ENCODE peak calls at places on chromosomes 5 and 9, in six cellular contexts. Z is IMR-90, D is H9, B is neuronal stem cell, E is H1, G is trophoblast cell. S is an unnamed sample.

GRCh38 chr5:53469946-53470687 is 10.3 kb upstream of the FST start:
- DNase-seq in Z (peak), D (no peak), B (no peak), E (no peak), G (no peak), S (no peak)

GRCh38 chr5:102815560-102816324 is 60.6 kb downstream of the PAM start:
- DNase-seq in Z (no peak), D (no peak), B (no peak), E (no peak), G (no peak), S (no peak)

GRCh38 chr9:8070779-8071444 is 271.3 kb upstream of the DMAC1 start:
- DNase-seq in Z (no peak), D (peak), B (peak), E (peak), G (no peak), S (no peak)

GRCh38 chr5:177508837-177509236 is 789 bp downstream of the DOK3 start:
- DNase-seq in Z (no peak), D (no peak), B (no peak), E (no peak), G (no peak), S (no peak)

GRCh38 chr5:100841358-100842076 is 61.6 kb downstream of the ST8SIA4 start:
- DNase-seq in Z (no peak), D (no peak), B (no peak), E (no peak), G (peak), S (peak)

GRCh38 chr9:129177791-129178578 is at the start of gene IER5L:
- DNase-seq in Z (peak), D (peak), B (peak), E (peak), G (peak), S (peak)

GRCh38 chr9:135053133-135053532 is 34.3 kb upstream of the OLFM1 start:
- DNase-seq in Z (no peak), D (no peak), B (no peak), E (no peak), G (no peak), S (no peak)

GRCh38 chr9:129166962-129167557 is 11.0 kb downstream of the IER5L start:
- DNase-seq in Z (peak), D (peak), B (no peak), E (no peak), G (peak), S (peak)

GRCh38 chr9:83081846-83082245 is 18.9 kb upstream of the RASEF start:
- DNase-seq in Z (no peak), D (no peak), B (no peak), E (no peak), G (no peak), S (no peak)

GRCh38 chr9:109771796-109772525 is 8.0 kb upstream of the PALM2AKAP2 start:
- DNase-seq in Z (peak), D (no peak), B (no peak), E (no peak), G (no peak), S (peak)

GRCh38 chr9:126860077-126860756 is at the start of gene ZBTB34:
- DNase-seq in Z (peak), D (peak), B (peak), E (peak), G (peak), S (peak)

GRCh38 chr9:70418822-70419545 is 4.5 kb upstream of the KLF9 start:
- DNase-seq in Z (peak), D (peak), B (peak), E (peak), G (peak), S (peak)

GRCh38 chr9:95383198-95383673 is 65.7 kb upstream of the FANCC start:
- DNase-seq in Z (peak), D (no peak), B (no peak), E (peak), G (peak), S (peak)

GRCh38 chr5:179302499-179303185 is 42.6 kb downstream of the ADAMTS2 start:
- DNase-seq in Z (no peak), D (no peak), B (no peak), E (no peak), G (no peak), S (no peak)

GRCh38 chr5:124746916-124747769 is 704 bp upstream of the ZNF608 start:
- DNase-seq in Z (peak), D (peak), B (peak), E (peak), G (peak), S (peak)

GRCh38 chr5:123125953-123126352 is 36.9 kb downstream of the PRDM6 start:
- DNase-seq in Z (peak), D (no peak), B (no peak), E (no peak), G (no peak), S (peak)

GRCh38 chr5:120330555-120330954 is 133.5 kb upstream of the PRR16 start:
- DNase-seq in Z (no peak), D (no peak), B (no peak), E (no peak), G (no peak), S (no peak)

GRCh38 chr5:169637856-169638190 is 748 bp downstream of the DOCK2 start:
- DNase-seq in Z (no peak), D (no peak), B (no peak), E (no peak), G (no peak), S (no peak)

GRCh38 chr9:86679979-86680378 is 267.3 kb downstream of the GAS1 start:
- DNase-seq in Z (no peak), D (no peak), B (no peak), E (no peak), G (no peak), S (no peak)

GRCh38 chr5:75648712-75649111 is 37.5 kb downstream of the ANKDD1B start:
- DNase-seq in Z (no peak), D (no peak), B (no peak), E (no peak), G (no peak), S (no peak)

GRCh38 chr9:129102791-129103594 is 7.6 kb downstream of the CRAT start:
- DNase-seq in Z (peak), D (peak), B (no peak), E (peak), G (peak), S (peak)

GRCh38 chr5:154782326-154782725 is 27.1 kb downstream of the LARP1 start:
- DNase-seq in Z (no peak), D (peak), B (no peak), E (no peak), G (no peak), S (no peak)

GRCh38 chr9:78745996-78746395 is 449.1 kb downstream of the PSAT1 start:
- DNase-seq in Z (peak), D (no peak), B (no peak), E (no peak), G (no peak), S (no peak)

GRCh38 chr5:66145737-66146136 is 1.6 kb downstream of the SREK1 start:
- DNase-seq in Z (no peak), D (no peak), B (no peak), E (no peak), G (no peak), S (no peak)

GRCh38 chr9:115952667-115953316 is 200.8 kb upstream of the PAPPA start:
- DNase-seq in Z (peak), D (no peak), B (no peak), E (no peak), G (no peak), S (peak)

GRCh38 chr5:94903719-94904118 is 285.2 kb downstream of the SLF1 start:
- DNase-seq in Z (no peak), D (no peak), B (no peak), E (no peak), G (no peak), S (no peak)

GRCh38 chr9:86637515-86637914 is 283.3 kb upstream of the TUT7 start:
- DNase-seq in Z (peak), D (peak), B (peak), E (peak), G (no peak), S (no peak)

GRCh38 chr9:99813739-99814138 is 7.9 kb upstream of the NR4A3 start:
- DNase-seq in Z (no peak), D (no peak), B (no peak), E (no peak), G (no peak), S (no peak)

GRCh38 chr9:114908796-114909448 is 21.5 kb downstream of the TNFSF8 start:
- DNase-seq in Z (peak), D (no peak), B (no peak), E (no peak), G (peak), S (peak)

GRCh38 chr5:178357127-178357526 is 124.5 kb upstream of the PHYKPL start:
- DNase-seq in Z (no peak), D (peak), B (peak), E (peak), G (no peak), S (no peak)

GRCh38 chr5:160312139-160312959 is at the start of gene CCNJL:
- DNase-seq in Z (peak), D (peak), B (peak), E (peak), G (no peak), S (peak)

DNA sequence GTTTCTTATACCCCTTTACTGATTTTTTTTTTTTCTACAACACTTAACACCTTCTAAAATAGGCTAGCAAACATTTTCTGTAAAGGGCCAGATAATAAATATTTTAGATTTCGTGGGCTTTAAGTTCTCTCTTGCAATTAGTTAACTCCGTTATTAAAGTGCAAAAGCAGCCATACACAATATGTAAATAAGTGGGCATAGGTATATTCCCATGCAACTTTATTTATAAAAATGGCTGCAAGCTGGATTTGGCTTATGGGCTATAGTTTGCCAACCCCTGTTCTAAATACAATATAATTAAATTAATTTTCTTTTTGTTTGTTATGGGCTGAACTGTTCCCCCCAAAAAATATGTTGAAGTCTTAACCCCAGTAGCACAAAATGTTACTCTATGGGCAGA is 10.8 kb downstream of the IL6ST start:
- DNase-seq in Z (no peak), D (no peak), B (no peak), E (no peak), G (no peak), S (no peak)
- H4K91ac ChIP-seq in Z (no peak), D (no peak), B (no peak), E (no peak), G (no peak), S (no peak)

GRCh38 chr5:165602529-165602928 is 2097.1 kb downstream of the MAT2B start:
- DNase-seq in Z (no peak), D (no peak), B (no peak), E (no peak), G (no peak), S (no peak)
- H2AK5ac ChIP-seq in Z (no peak), D (no peak), B (no peak), E (no peak), G (no peak), S (no peak)

DNA sequence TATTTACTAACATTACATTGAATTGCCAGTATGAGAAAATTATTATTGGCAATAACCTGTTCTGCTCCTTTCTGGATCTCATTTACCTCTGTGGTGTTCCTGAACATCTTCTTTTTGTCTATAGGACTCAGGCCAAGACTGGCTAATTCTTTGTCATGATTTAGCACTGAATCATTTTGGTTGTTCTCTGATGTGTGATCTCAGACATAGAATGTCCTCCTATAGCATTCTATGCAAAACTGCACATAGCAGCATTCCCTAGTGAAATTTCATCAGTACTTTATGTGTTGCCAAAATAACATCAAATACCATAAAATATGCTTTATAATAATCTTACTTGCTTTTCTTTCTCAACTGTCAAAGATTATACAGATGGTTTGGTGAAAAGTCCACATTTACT is 115.6 kb upstream of the MPDZ start:
- DNase-seq in Z (no peak), D (no peak), B (no peak), E (no peak), G (no peak), S (no peak)
- H4K91ac ChIP-seq in Z (no peak), D (no peak), B (no peak), E (no peak), G (no peak), S (no peak)

DNA sequence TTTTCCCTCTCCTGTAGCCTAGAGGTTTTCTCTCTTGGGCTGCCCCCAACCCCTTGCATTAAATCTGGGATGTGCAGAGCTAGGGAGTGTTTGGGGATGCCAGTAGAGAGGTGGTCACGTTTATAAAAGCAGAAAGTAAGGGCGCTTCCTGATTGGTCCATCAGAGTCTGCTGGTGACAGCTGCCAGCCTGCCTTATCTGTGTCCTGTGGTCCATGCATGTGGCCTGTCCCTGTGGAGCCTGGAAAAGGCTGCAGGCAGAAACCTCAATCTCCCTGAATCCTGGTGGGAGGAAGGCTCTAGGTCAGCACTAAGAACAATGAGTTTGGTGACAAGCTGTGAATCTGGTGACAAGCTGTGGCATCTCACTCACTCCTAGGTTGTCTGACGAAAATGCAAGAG is 42.2 kb downstream of the ARHGEF37 start:
- DNase-seq in Z (no peak), D (no peak), B (no peak), E (no peak), G (no peak), S (no peak)
- H2AK5ac ChIP-seq in Z (no peak), D (no peak), B (no peak), E (no peak), G (no peak), S (no peak)

DNA sequence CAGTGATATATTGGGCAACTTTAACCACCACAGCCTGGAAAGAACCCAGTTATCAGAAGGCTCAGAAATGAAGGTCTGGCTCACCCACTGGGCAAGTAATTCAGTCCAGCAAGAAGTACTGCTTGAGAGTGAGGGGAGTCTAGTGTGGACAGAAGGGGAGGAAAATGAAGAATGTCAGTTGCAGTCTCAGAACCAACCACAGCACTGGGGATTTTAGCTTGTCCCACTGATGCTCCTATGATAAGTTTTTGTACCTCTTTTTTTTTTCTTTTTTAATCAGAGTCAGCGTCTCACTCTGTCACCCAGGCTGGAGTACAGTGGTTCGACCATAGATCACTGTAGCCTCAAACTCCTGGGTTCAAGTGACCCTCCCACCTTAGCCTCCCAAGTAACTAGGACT is 9.4 kb upstream of the CD72 start:
- DNase-seq in Z (no peak), D (no peak), B (no peak), E (no peak), G (no peak), S (no peak)
- H4K91ac ChIP-seq in Z (no peak), D (no peak), B (no peak), E (no peak), G (no peak), S (no peak)

GRCh38 chr9:137446851-137447471 is 5.8 kb upstream of the ENTPD8 start:
- DNase-seq in Z (no peak), D (no peak), B (no peak), E (no peak), G (no peak), S (no peak)

GRCh38 chr9:137445930-137446431 is 4.8 kb upstream of the ENTPD8 start:
- DNase-seq in Z (no peak), D (no peak), B (no peak), E (no peak), G (no peak), S (no peak)

GRCh38 chr9:137447722-137448568 is 6.8 kb upstream of the ENTPD8 start:
- DNase-seq in Z (no peak), D (no peak), B (no peak), E (no peak), G (no peak), S (no peak)

GRCh38 chr9:137444106-137444790 is 3.1 kb upstream of the ENTPD8 start:
- DNase-seq in Z (no peak), D (no peak), B (no peak), E (no peak), G (no peak), S (no peak)

DNA sequence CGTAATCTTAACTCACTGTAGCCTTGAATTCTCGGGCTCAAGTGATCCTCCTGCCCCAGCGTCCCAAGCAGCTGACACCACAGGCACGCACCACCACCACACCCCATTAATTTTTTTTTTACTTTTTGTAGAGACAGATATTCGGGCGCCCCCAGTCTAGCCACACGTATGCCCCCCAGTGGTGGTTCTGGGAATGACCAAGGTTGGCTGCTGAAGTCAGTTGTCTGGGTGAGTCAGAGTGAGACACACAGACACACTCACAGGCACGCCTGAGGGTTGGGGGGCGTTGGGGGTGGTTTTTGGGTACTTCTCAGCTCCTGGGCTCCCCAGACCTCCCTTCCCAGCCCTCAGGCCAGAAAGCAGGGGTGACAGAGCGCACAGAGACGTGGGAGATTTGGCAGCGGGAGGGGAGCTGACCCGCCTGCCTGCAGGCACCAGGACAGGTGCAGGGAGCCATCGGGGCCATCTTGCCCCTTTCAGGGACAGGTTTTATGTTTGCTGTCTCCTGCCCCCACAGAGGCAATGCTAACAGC is 4.2 kb upstream of the ENTPD8 start:
- DNase-seq in Z (peak), D (peak), B (peak), E (peak), G (peak), S (peak)
- H2AK5ac ChIP-seq in Z (no peak), D (no peak), B (peak), E (no peak), G (no peak), S (no peak)

DNA sequence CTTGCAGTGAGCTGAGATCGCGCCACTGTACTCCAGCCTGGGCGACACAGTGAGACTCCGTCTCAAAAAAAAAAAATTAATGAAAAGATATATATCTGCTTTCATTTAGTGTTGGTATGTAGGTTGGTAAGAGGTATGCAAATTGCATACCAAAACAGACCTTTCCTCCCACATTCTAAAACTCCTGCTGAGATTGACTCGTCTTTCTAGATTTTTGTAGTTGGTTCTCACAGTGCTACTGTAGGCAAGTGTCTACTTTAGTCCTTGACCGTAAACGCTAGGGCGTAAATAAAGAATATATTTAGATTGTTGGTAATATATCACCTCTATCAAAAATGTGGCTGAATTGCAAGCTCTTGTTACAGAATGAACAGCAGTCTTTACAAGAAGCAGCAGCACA is 445.9 kb downstream of the CHSY3 start:
- DNase-seq in Z (no peak), D (no peak), B (no peak), E (no peak), G (no peak), S (no peak)
- H4K91ac ChIP-seq in Z (no peak), D (no peak), B (no peak), E (no peak), G (no peak), S (no peak)

S was measured in mesenchymal stem cell.